ENCODE peak calls at places on chromosomes 13 and 19, in seven cellular contexts. One of them, this sample, is unnamed.

GRCh38 chr19:20840371-20840770 is 64.3 kb downstream of the ZNF66 start:
- DNase-seq in astrocyte of the spinal cord: no peak
- DNase-seq in fibroblast of villous mesenchyme: no peak
- DNase-seq in PC-3: peak
- DNase-seq in RWPE1: peak
- DNase-seq in BE2C: no peak
- DNase-seq in psoas muscle: no peak
- DNase-seq in this sample: no peak

GRCh38 chr13:48266967-48267639 is 34.1 kb downstream of the ITM2B start:
- DNase-seq in BE2C: no peak
- DNase-seq in fibroblast of villous mesenchyme: no peak
- DNase-seq in PC-3: no peak
- DNase-seq in RWPE1: no peak
- DNase-seq in psoas muscle: no peak
- DNase-seq in astrocyte of the spinal cord: no peak
- DNase-seq in this sample: no peak

GRCh38 chr13:96053003-96053703 is at the start of gene UGGT2:
- DNase-seq in fibroblast of villous mesenchyme: peak
- DNase-seq in BE2C: peak
- DNase-seq in PC-3: peak
- DNase-seq in psoas muscle: peak
- DNase-seq in astrocyte of the spinal cord: peak
- DNase-seq in RWPE1: peak
- DNase-seq in this sample: peak

GRCh38 chr13:50829896-50830295 is 13.6 kb downstream of the DLEU7 start:
- DNase-seq in BE2C: no peak
- DNase-seq in astrocyte of the spinal cord: no peak
- DNase-seq in fibroblast of villous mesenchyme: peak
- DNase-seq in psoas muscle: no peak
- DNase-seq in RWPE1: no peak
- DNase-seq in PC-3: no peak
- DNase-seq in this sample: no peak

GRCh38 chr19:36054733-36055686 is at the start of gene WDR62:
- DNase-seq in psoas muscle: peak
- DNase-seq in BE2C: peak
- DNase-seq in fibroblast of villous mesenchyme: peak
- DNase-seq in astrocyte of the spinal cord: peak
- DNase-seq in PC-3: peak
- DNase-seq in RWPE1: peak
- DNase-seq in this sample: peak

GRCh38 chr13:57424379-57424778 is 207.2 kb upstream of the PCDH17 start:
- DNase-seq in astrocyte of the spinal cord: no peak
- DNase-seq in psoas muscle: no peak
- DNase-seq in RWPE1: no peak
- DNase-seq in PC-3: no peak
- DNase-seq in fibroblast of villous mesenchyme: no peak
- DNase-seq in BE2C: no peak
- DNase-seq in this sample: no peak

GRCh38 chr13:110369400-110369799 is 62.3 kb downstream of the COL4A2 start:
- DNase-seq in BE2C: no peak
- DNase-seq in RWPE1: no peak
- DNase-seq in fibroblast of villous mesenchyme: no peak
- DNase-seq in astrocyte of the spinal cord: no peak
- DNase-seq in psoas muscle: no peak
- DNase-seq in PC-3: no peak
- DNase-seq in this sample: no peak

GRCh38 chr19:4379383-4380253 is 20.7 kb downstream of the SH3GL1 start:
- DNase-seq in psoas muscle: peak
- DNase-seq in RWPE1: peak
- DNase-seq in PC-3: peak
- DNase-seq in fibroblast of villous mesenchyme: no peak
- DNase-seq in astrocyte of the spinal cord: peak
- DNase-seq in BE2C: no peak
- DNase-seq in this sample: peak

GRCh38 chr13:54018485-54018884 is 989.9 kb downstream of the OLFM4 start:
- DNase-seq in RWPE1: no peak
- DNase-seq in psoas muscle: no peak
- DNase-seq in BE2C: no peak
- DNase-seq in fibroblast of villous mesenchyme: no peak
- DNase-seq in PC-3: no peak
- DNase-seq in astrocyte of the spinal cord: no peak
- DNase-seq in this sample: no peak

GRCh38 chr19:52542984-52543664 is 15.7 kb downstream of the ZNF808 start:
- DNase-seq in astrocyte of the spinal cord: no peak
- DNase-seq in BE2C: no peak
- DNase-seq in PC-3: peak
- DNase-seq in RWPE1: no peak
- DNase-seq in psoas muscle: no peak
- DNase-seq in fibroblast of villous mesenchyme: no peak
- DNase-seq in this sample: no peak

GRCh38 chr13:57823704-57824103 is 192.2 kb downstream of the PCDH17 start:
- DNase-seq in psoas muscle: no peak
- DNase-seq in RWPE1: no peak
- DNase-seq in astrocyte of the spinal cord: no peak
- DNase-seq in PC-3: no peak
- DNase-seq in fibroblast of villous mesenchyme: no peak
- DNase-seq in BE2C: no peak
- DNase-seq in this sample: no peak

GRCh38 chr19:58009666-58010301 is 7.2 kb upstream of the ZNF606 start:
- DNase-seq in psoas muscle: peak
- DNase-seq in fibroblast of villous mesenchyme: peak
- DNase-seq in RWPE1: peak
- DNase-seq in BE2C: peak
- DNase-seq in PC-3: peak
- DNase-seq in astrocyte of the spinal cord: peak
- DNase-seq in this sample: peak

GRCh38 chr13:30375436-30375835 is 46.9 kb upstream of the UBE2L5 start:
- DNase-seq in RWPE1: no peak
- DNase-seq in astrocyte of the spinal cord: no peak
- DNase-seq in psoas muscle: no peak
- DNase-seq in BE2C: no peak
- DNase-seq in fibroblast of villous mesenchyme: no peak
- DNase-seq in PC-3: no peak
- DNase-seq in this sample: no peak

GRCh38 chr13:37490176-37490575 is 108.4 kb downstream of the POSTN start:
- DNase-seq in BE2C: no peak
- DNase-seq in astrocyte of the spinal cord: peak
- DNase-seq in PC-3: no peak
- DNase-seq in RWPE1: no peak
- DNase-seq in psoas muscle: no peak
- DNase-seq in fibroblast of villous mesenchyme: no peak
- DNase-seq in this sample: no peak

GRCh38 chr13:60765700-60766411 is 368.8 kb downstream of the TDRD3 start:
- DNase-seq in BE2C: no peak
- DNase-seq in astrocyte of the spinal cord: peak
- DNase-seq in RWPE1: no peak
- DNase-seq in fibroblast of villous mesenchyme: no peak
- DNase-seq in PC-3: peak
- DNase-seq in psoas muscle: no peak
- DNase-seq in this sample: no peak

GRCh38 chr13:109509154-109509905 is 277.1 kb downstream of the IRS2 start:
- DNase-seq in PC-3: peak
- DNase-seq in astrocyte of the spinal cord: peak
- DNase-seq in psoas muscle: no peak
- DNase-seq in fibroblast of villous mesenchyme: peak
- DNase-seq in BE2C: no peak
- DNase-seq in RWPE1: peak
- DNase-seq in this sample: no peak

GRCh38 chr19:6723738-6724137 is 3.3 kb upstream of the C3 start:
- DNase-seq in RWPE1: no peak
- DNase-seq in BE2C: no peak
- DNase-seq in astrocyte of the spinal cord: no peak
- DNase-seq in PC-3: no peak
- DNase-seq in psoas muscle: no peak
- DNase-seq in fibroblast of villous mesenchyme: no peak
- DNase-seq in this sample: no peak

GRCh38 chr13:39415403-39415802 is 187.6 kb downstream of the LHFPL6 start:
- DNase-seq in astrocyte of the spinal cord: peak
- DNase-seq in RWPE1: peak
- DNase-seq in BE2C: peak
- DNase-seq in psoas muscle: peak
- DNase-seq in PC-3: peak
- DNase-seq in fibroblast of villous mesenchyme: peak
- DNase-seq in this sample: no peak

GRCh38 chr13:51781246-51782022 is 22.5 kb downstream of the DHRS12 start:
- DNase-seq in RWPE1: peak
- DNase-seq in BE2C: peak
- DNase-seq in fibroblast of villous mesenchyme: no peak
- DNase-seq in psoas muscle: no peak
- DNase-seq in astrocyte of the spinal cord: peak
- DNase-seq in PC-3: peak
- DNase-seq in this sample: no peak

GRCh38 chr13:73767747-73768315 is 366.4 kb downstream of the KLF12 start:
- DNase-seq in PC-3: peak
- DNase-seq in psoas muscle: no peak
- DNase-seq in BE2C: peak
- DNase-seq in astrocyte of the spinal cord: no peak
- DNase-seq in fibroblast of villous mesenchyme: no peak
- DNase-seq in RWPE1: peak
- DNase-seq in this sample: no peak
- TF ChIP-seq CTCF in PC-3: peak
- TF ChIP-seq CTCF in psoas muscle: peak
- TF ChIP-seq CTCF in BE2C: peak
- TF ChIP-seq CTCF in astrocyte of the spinal cord: peak
- TF ChIP-seq CTCF in fibroblast of villous mesenchyme: peak
- TF ChIP-seq CTCF in RWPE1: no peak
- TF ChIP-seq CTCF in this sample: no peak

GRCh38 chr19:41785653-41786052 is 10.7 kb upstream of the CEACAM3 start:
- DNase-seq in PC-3: peak
- DNase-seq in BE2C: peak
- DNase-seq in RWPE1: peak
- DNase-seq in psoas muscle: no peak
- DNase-seq in astrocyte of the spinal cord: peak
- DNase-seq in fibroblast of villous mesenchyme: peak
- DNase-seq in this sample: peak
- TF ChIP-seq CTCF in PC-3: peak
- TF ChIP-seq CTCF in BE2C: peak
- TF ChIP-seq CTCF in RWPE1: peak
- TF ChIP-seq CTCF in psoas muscle: peak
- TF ChIP-seq CTCF in astrocyte of the spinal cord: peak
- TF ChIP-seq CTCF in fibroblast of villous mesenchyme: peak
- TF ChIP-seq CTCF in this sample: no peak

DNA sequence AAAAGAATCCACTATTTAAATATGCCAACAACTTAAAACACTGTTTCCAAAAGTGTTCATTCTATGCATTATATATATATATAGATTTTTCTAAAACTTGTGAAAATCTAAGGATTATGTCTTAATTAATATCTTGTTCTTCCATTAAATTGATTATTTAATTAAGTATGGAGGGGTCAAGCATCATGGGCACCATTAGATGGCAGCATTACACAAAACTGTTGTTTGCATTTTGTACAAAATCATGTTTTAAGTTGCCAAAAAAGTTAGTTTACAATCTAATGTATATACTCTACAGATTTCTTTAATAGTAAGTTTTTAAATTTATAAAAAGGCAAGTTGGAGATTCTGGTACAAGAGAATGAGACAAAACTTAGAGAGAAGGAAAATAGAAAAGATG is 213.2 kb upstream of the EDNRB start:
- DNase-seq in BE2C: no peak
- DNase-seq in PC-3: peak
- DNase-seq in RWPE1: no peak
- DNase-seq in psoas muscle: no peak
- DNase-seq in fibroblast of villous mesenchyme: no peak
- DNase-seq in astrocyte of the spinal cord: no peak
- DNase-seq in this sample: no peak
- TF ChIP-seq CTCF in BE2C: peak
- TF ChIP-seq CTCF in PC-3: no peak
- TF ChIP-seq CTCF in RWPE1: peak
- TF ChIP-seq CTCF in psoas muscle: no peak
- TF ChIP-seq CTCF in fibroblast of villous mesenchyme: no peak
- TF ChIP-seq CTCF in astrocyte of the spinal cord: peak
- TF ChIP-seq CTCF in this sample: no peak

DNA sequence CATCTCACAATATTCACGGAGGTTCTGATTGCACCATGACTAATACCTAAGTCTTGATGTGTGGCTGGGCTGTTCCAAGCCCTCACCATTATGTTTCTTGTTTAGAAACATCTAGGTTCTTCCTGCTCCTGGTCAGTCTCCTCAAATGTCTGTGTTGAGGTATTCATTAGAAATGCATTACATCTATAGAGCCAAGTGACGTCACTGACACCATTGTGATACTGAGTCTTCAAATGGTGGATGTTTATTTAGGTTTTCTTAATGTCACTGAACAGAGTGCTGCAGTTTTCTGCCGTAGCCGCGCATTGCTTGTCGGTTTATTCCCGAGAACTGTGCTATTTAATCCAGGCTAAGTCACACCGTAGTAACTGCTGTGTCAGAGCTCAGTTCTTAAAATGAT is 142.4 kb upstream of the SPACA7 start:
- DNase-seq in astrocyte of the spinal cord: no peak
- DNase-seq in BE2C: no peak
- DNase-seq in RWPE1: no peak
- DNase-seq in PC-3: no peak
- DNase-seq in psoas muscle: no peak
- DNase-seq in fibroblast of villous mesenchyme: no peak
- DNase-seq in this sample: no peak
- TF ChIP-seq CTCF in astrocyte of the spinal cord: no peak
- TF ChIP-seq CTCF in BE2C: no peak
- TF ChIP-seq CTCF in RWPE1: no peak
- TF ChIP-seq CTCF in PC-3: no peak
- TF ChIP-seq CTCF in psoas muscle: no peak
- TF ChIP-seq CTCF in fibroblast of villous mesenchyme: no peak
- TF ChIP-seq CTCF in this sample: no peak

DNA sequence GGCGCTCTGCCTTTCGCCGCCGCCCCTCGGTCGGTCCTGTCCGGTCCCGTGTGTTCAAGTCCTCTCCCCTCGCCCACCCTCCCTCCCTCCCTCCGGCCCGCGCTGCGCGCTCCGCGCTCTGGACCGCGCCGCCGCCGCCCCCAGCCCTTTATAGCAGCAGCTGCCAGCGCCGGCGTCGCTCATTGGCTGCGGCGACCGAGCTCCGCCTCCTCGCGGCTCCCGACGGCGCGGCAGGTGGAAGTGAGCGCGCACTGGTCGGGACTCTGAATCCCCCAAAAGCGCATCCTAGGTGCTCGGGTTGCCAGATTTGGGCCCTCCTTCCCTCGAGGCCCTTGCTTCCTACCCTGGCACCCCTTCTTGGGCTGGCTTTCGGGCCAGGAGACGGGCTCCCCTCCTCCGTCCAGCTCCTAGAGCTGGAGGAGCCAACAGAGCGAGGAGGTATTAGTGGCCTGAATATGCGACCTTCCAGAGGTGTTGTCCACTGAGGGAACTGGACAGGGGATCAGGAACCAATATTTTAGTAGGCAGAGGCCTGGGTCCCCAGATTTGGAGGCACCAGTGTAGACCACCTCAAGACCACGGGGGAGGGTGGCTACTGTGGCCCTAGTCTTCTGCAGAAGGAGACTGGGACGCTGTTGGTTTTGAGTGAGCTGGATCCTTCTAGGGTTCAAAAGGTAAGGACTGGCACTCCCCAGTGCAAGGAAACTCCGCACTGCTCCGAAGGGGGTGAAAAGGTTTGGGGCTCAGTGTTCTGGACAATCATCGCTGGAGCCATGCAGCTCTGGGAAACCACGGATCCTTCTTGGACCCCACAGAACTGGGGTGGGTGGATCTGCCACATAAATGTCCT is at the start of gene ELAVL3:
- DNase-seq in RWPE1: no peak
- DNase-seq in PC-3: no peak
- DNase-seq in psoas muscle: no peak
- DNase-seq in fibroblast of villous mesenchyme: no peak
- DNase-seq in BE2C: peak
- DNase-seq in astrocyte of the spinal cord: no peak
- DNase-seq in this sample: no peak
- TF ChIP-seq CTCF in RWPE1: no peak
- TF ChIP-seq CTCF in PC-3: no peak
- TF ChIP-seq CTCF in psoas muscle: no peak
- TF ChIP-seq CTCF in fibroblast of villous mesenchyme: no peak
- TF ChIP-seq CTCF in BE2C: no peak
- TF ChIP-seq CTCF in astrocyte of the spinal cord: no peak
- TF ChIP-seq CTCF in this sample: no peak